ENCODE peak calls at places on chromosomes 1 and 21, in nine cellular contexts. W is pancreas, K is neuronal stem cell, E is GM12878, Y is SK-N-SH, J is ovary, T is transverse colon, Z is adrenal gland, M is fibroblast of lung. N is an unnamed sample. For H3K9me3 and H3K27me3, the result is how much of the 10 kb centered on the place peaks cover.

GRCh38 chr21:45018131-45019075 is 56.0 kb upstream of the ADARB1 start:
- DNase-seq in W (peak), K (no peak), E (no peak), Y (peak), J (peak), T (peak), Z (peak), M (no peak), N (no peak)

GRCh38 chr1:20719871-20720620 is 2.2 kb upstream of the KIF17 start:
- DNase-seq in W (no peak), K (no peak), E (no peak), Y (peak), J (no peak), T (peak), Z (peak), M (no peak), N (no peak)

GRCh38 chr1:44537538-44537937 is 132.5 kb downstream of the RNF220 start:
- DNase-seq in W (no peak), K (no peak), E (no peak), Y (no peak), J (no peak), T (no peak), Z (no peak), M (no peak), N (no peak)

GRCh38 chr21:37463083-37463780 is 96.7 kb downstream of the DYRK1A start:
- DNase-seq in W (no peak), K (no peak), E (peak), Y (peak), J (no peak), T (no peak), Z (no peak), M (peak), N (no peak)

GRCh38 chr1:156124557-156125483 is 10.3 kb downstream of the LMNA start:
- DNase-seq in W (no peak), K (no peak), E (peak), Y (no peak), J (no peak), T (peak), Z (peak), M (peak), N (no peak)

GRCh38 chr1:11878081-11878890 is 19.5 kb upstream of the NPPB start:
- DNase-seq in W (no peak), K (no peak), E (no peak), Y (no peak), J (no peak), T (no peak), Z (no peak), M (no peak), N (no peak)

GRCh38 chr1:23899070-23899469 is 14.1 kb downstream of the CNR2 start:
- DNase-seq in W (no peak), K (no peak), E (no peak), Y (no peak), J (no peak), T (no peak), Z (no peak), M (no peak), N (no peak)

GRCh38 chr1:116737020-116737854 is 17.0 kb upstream of the CD2 start:
- DNase-seq in W (peak), K (peak), E (peak), Y (peak), J (no peak), T (peak), Z (peak), M (peak), N (peak)

GRCh38 chr1:205438213-205439158 is 16.6 kb upstream of the LEMD1 start:
- DNase-seq in W (peak), K (no peak), E (no peak), Y (peak), J (peak), T (peak), Z (peak), M (peak), N (no peak)

GRCh38 chr1:20702416-20702815 is 15.4 kb downstream of the KIF17 start:
- DNase-seq in W (no peak), K (no peak), E (no peak), Y (no peak), J (no peak), T (no peak), Z (no peak), M (peak), N (no peak)

GRCh38 chr1:61434276-61434675 is 290.7 kb downstream of the TM2D1 start:
- DNase-seq in W (no peak), K (no peak), E (no peak), Y (no peak), J (no peak), T (no peak), Z (no peak), M (no peak), N (no peak)

GRCh38 chr1:25128168-25128621 is 104.1 kb downstream of the SYF2 start:
- DNase-seq in W (no peak), K (no peak), E (no peak), Y (no peak), J (no peak), T (no peak), Z (no peak), M (no peak), N (no peak)

GRCh38 chr1:156376146-156376545 is 7.1 kb downstream of the RHBG start:
- DNase-seq in W (no peak), K (no peak), E (no peak), Y (no peak), J (no peak), T (no peak), Z (no peak), M (peak), N (no peak)

GRCh38 chr21:41258617-41259016 is 58.0 kb upstream of the FAM3B start:
- DNase-seq in W (no peak), K (no peak), E (no peak), Y (no peak), J (no peak), T (no peak), Z (no peak), M (peak), N (no peak)

GRCh38 chr1:46550751-46551231 is 656 bp downstream of the KNCN start:
- DNase-seq in W (peak), K (no peak), E (no peak), Y (no peak), J (no peak), T (peak), Z (peak), M (no peak), N (no peak)

GRCh38 chr1:85027242-85027983 is 20.9 kb downstream of the MCOLN3 start:
- DNase-seq in W (no peak), K (no peak), E (no peak), Y (no peak), J (no peak), T (no peak), Z (no peak), M (peak), N (no peak)

GRCh38 chr1:204348722-204349121 is 11.0 kb downstream of the PLEKHA6 start:
- DNase-seq in W (peak), K (no peak), E (no peak), Y (peak), J (peak), T (peak), Z (peak), M (peak), N (no peak)

GRCh38 chr1:218674280-218674773 is 329.2 kb downstream of the TGFB2 start:
- DNase-seq in W (no peak), K (peak), E (no peak), Y (no peak), J (peak), T (no peak), Z (peak), M (peak), N (no peak)

GRCh38 chr1:3359346-3360157 is 94.9 kb upstream of the ARHGEF16 start:
- DNase-seq in W (no peak), K (no peak), E (no peak), Y (peak), J (no peak), T (peak), Z (no peak), M (no peak), N (no peak)

GRCh38 chr1:223001653-223002634 is 141.1 kb downstream of the TLR5 start:
- DNase-seq in W (no peak), K (no peak), E (no peak), Y (no peak), J (no peak), T (no peak), Z (no peak), M (peak), N (no peak)

GRCh38 chr1:145858238-145858936 is 494 bp downstream of the PIAS3 start:
- DNase-seq in W (peak), K (peak), E (no peak), Y (peak), J (peak), T (peak), Z (peak), M (peak), N (peak)

GRCh38 chr1:196063307-196063706 is 544.9 kb downstream of the KCNT2 start:
- DNase-seq in W (no peak), K (no peak), E (no peak), Y (no peak), J (no peak), T (no peak), Z (no peak), M (peak), N (no peak)

GRCh38 chr1:112272101-112272772 is 123.8 kb upstream of the CTTNBP2NL start:
- DNase-seq in W (no peak), K (no peak), E (peak), Y (no peak), J (no peak), T (no peak), Z (no peak), M (no peak), N (no peak)

GRCh38 chr1:22841754-22842370 is 130.8 kb downstream of the LACTBL1 start:
- DNase-seq in W (no peak), K (no peak), E (no peak), Y (no peak), J (no peak), T (no peak), Z (no peak), M (no peak), N (no peak)

GRCh38 chr1:168688679-168689657 is 40.0 kb downstream of the DPT start:
- DNase-seq in W (no peak), K (no peak), E (no peak), Y (no peak), J (no peak), T (no peak), Z (no peak), M (no peak), N (no peak)

GRCh38 chr1:45846931-45847330 is 43.5 kb downstream of the MAST2 start:
- DNase-seq in W (no peak), K (no peak), E (no peak), Y (no peak), J (no peak), T (no peak), Z (no peak), M (peak), N (no peak)

GRCh38 chr1:246907472-246907871 is 24.3 kb downstream of the AHCTF1 start:
- DNase-seq in W (no peak), K (no peak), E (no peak), Y (peak), J (no peak), T (peak), Z (no peak), M (peak), N (no peak)

GRCh38 chr21:30714946-30715345 is 3.6 kb downstream of the KRTAP21-3 start:
- DNase-seq in W (no peak), K (no peak), E (no peak), Y (no peak), J (no peak), T (no peak), Z (no peak), M (no peak), N (no peak)

GRCh38 chr21:30717105-30717504 is 1.5 kb downstream of the KRTAP21-3 start:
- DNase-seq in W (no peak), K (no peak), E (no peak), Y (no peak), J (no peak), T (no peak), Z (no peak), M (no peak), N (no peak)

GRCh38 chr21:30714436-30714835 is 4.1 kb downstream of the KRTAP21-3 start:
- DNase-seq in W (no peak), K (no peak), E (no peak), Y (no peak), J (no peak), T (no peak), Z (no peak), M (no peak), N (no peak)

GRCh38 chr21:30719401-30719800 is 824 bp upstream of the KRTAP21-3 start:
- DNase-seq in W (no peak), K (no peak), E (no peak), Y (no peak), J (no peak), T (no peak), Z (no peak), M (no peak), N (no peak)

GRCh38 chr21:30718239-30718909 is at the start of gene KRTAP21-3:
- DNase-seq in W (no peak), K (no peak), E (no peak), Y (no peak), J (no peak), T (no peak), Z (no peak), M (no peak), N (no peak)
- H3K9me3 ChIP-seq in W (under half), K (under half), E (under half), Y (under half), J (under half), T (under half), Z (under half), M (under half), N (under half)

GRCh38 chr21:33673473-33673872 is 31.2 kb downstream of the ITSN1 start:
- DNase-seq in W (no peak), K (no peak), E (no peak), Y (no peak), J (no peak), T (no peak), Z (no peak), M (no peak), N (no peak)
- H3K27me3 ChIP-seq in W (under half), K (under half), E (under half), Y (under half), J (under half), T (under half), Z (under half), M (under half), N (under half)

DNA sequence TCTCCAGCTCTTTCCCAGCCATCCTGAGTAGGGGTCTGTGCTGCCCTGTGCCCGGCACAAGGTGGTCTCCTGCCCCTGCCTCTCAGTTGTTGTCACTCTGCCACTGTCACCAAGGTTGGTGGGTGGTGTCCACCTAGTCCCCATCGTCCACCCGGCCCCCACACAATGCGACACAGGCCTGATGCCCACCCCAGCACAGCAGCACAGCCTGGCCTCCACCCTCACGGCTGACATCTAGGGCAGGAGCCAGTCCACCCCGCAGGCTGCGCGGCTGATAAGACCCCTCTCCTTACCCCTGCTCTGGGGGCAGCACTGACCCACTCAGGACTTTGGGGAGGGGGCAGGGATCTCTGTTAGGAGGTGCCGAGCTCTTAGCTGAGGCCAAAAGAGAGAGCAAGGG is 198.3 kb downstream of the LIPI start:
- DNase-seq in W (peak), K (no peak), E (no peak), Y (no peak), J (no peak), T (no peak), Z (no peak), M (no peak), N (no peak)
- H3K9me3 ChIP-seq in W (under half), K (under half), E (under half), Y (under half), J (under half), T (under half), Z (under half), M (under half), N (under half)

GRCh38 chr1:208272713-208273112 is 28.5 kb upstream of the PLXNA2 start:
- DNase-seq in W (no peak), K (no peak), E (no peak), Y (peak), J (no peak), T (no peak), Z (no peak), M (no peak), N (no peak)
- H3K27me3 ChIP-seq in W (under half), K (under half), E (under half), Y (under half), J (under half), T (under half), Z (under half), M (under half), N (under half)

GRCh38 chr1:180728472-180729106 is 96.8 kb downstream of the XPR1 start:
- DNase-seq in W (no peak), K (no peak), E (no peak), Y (no peak), J (no peak), T (no peak), Z (no peak), M (no peak), N (no peak)

GRCh38 chr1:180732866-180733265 is 101.0 kb downstream of the XPR1 start:
- DNase-seq in W (no peak), K (no peak), E (no peak), Y (no peak), J (no peak), T (no peak), Z (no peak), M (no peak), N (no peak)

GRCh38 chr1:180731131-180731530 is 99.3 kb downstream of the XPR1 start:
- DNase-seq in W (no peak), K (no peak), E (no peak), Y (no peak), J (no peak), T (no peak), Z (no peak), M (no peak), N (no peak)

GRCh38 chr1:180734366-180734765 is 102.5 kb downstream of the XPR1 start:
- DNase-seq in W (no peak), K (no peak), E (no peak), Y (no peak), J (no peak), T (no peak), Z (no peak), M (no peak), N (no peak)
- H3K9me3 ChIP-seq in W (under half), K (half or more), E (under half), Y (under half), J (under half), T (under half), Z (under half), M (under half), N (under half)

DNA sequence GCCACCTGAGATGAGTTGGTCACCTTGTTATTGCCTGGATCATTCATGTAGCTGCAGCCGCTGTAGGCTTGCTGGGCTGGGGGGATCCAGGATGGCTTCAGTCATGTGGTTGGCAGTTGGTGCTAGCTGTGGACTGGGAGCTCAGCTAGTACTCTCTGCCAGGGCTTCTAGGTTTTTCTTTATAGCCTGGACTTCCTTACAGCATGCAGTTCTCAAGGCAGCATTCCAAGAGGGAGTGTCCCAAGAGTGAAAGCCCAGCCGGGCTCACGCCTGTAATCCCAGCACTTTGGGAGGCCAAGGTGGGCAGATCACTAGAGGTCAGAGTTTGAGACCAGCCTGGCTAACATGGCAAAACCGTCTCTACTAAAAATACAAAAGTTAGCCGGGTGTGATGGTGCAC is 23.7 kb upstream of the ACTL8 start:
- DNase-seq in W (no peak), K (no peak), E (no peak), Y (no peak), J (no peak), T (peak), Z (no peak), M (peak), N (no peak)
- H3K27me3 ChIP-seq in W (under half), K (under half), E (under half), Y (under half), J (under half), T (under half), Z (under half), M (under half), N (under half)

GRCh38 chr1:236164273-236164672 is 21.9 kb downstream of the GPR137B start:
- DNase-seq in W (no peak), K (no peak), E (no peak), Y (no peak), J (no peak), T (no peak), Z (peak), M (no peak), N (no peak)
- H3K9me3 ChIP-seq in W (under half), K (under half), E (under half), Y (under half), J (under half), T (under half), Z (under half), M (under half), N (under half)

N was measured in CD4-positive, alpha-beta T cell.